ENCODE peak calls at places on chromosomes 12 and 14, in five cellular contexts. One of them, this sample, is unnamed.
A peak's percentile ranks its signal among the peaks of the same experiment; 100 is the strongest.

GRCh38 chr12:114425031-114425626 is 19.2 kb upstream of the TBX5 start:
- DNase-seq in HL-60: no peak
- DNase-seq in lower lobe of right lung: no peak
- DNase-seq in kidney: no peak
- DNase-seq in LNCaP clone FGC: no peak
- DNase-seq in this sample: no peak

GRCh38 chr12:77830502-77830901 is at the start of gene NAV3:
- DNase-seq in kidney: no peak
- DNase-seq in LNCaP clone FGC: no peak
- DNase-seq in HL-60: no peak
- DNase-seq in lower lobe of right lung: no peak
- DNase-seq in this sample: no peak

GRCh38 chr12:69389836-69390235 is 30.3 kb downstream of the YEATS4 start:
- DNase-seq in kidney: no peak
- DNase-seq in lower lobe of right lung: no peak
- DNase-seq in LNCaP clone FGC: no peak
- DNase-seq in HL-60: no peak
- DNase-seq in this sample: no peak

GRCh38 chr12:32515137-32515860 is 115.9 kb downstream of the FGD4 start:
- DNase-seq in LNCaP clone FGC: peak; percentile 6
- DNase-seq in kidney: no peak
- DNase-seq in HL-60: no peak
- DNase-seq in lower lobe of right lung: no peak
- DNase-seq in this sample: no peak

GRCh38 chr12:27493260-27493935 is 30.6 kb upstream of the PPFIBP1 start:
- DNase-seq in HL-60: no peak
- DNase-seq in kidney: no peak
- DNase-seq in LNCaP clone FGC: no peak
- DNase-seq in lower lobe of right lung: no peak
- DNase-seq in this sample: no peak

GRCh38 chr14:70415788-70416187 is 1.1 kb downstream of the SYNJ2BP start:
- DNase-seq in LNCaP clone FGC: no peak
- DNase-seq in lower lobe of right lung: no peak
- DNase-seq in HL-60: no peak
- DNase-seq in kidney: no peak
- DNase-seq in this sample: no peak

GRCh38 chr12:71665109-71665476 is 992 bp downstream of the THAP2 start:
- DNase-seq in HL-60: no peak
- DNase-seq in kidney: no peak
- DNase-seq in LNCaP clone FGC: no peak
- DNase-seq in lower lobe of right lung: no peak
- DNase-seq in this sample: no peak

GRCh38 chr12:31659087-31659942 is at the start of gene ETFBKMT:
- DNase-seq in LNCaP clone FGC: peak; percentile 91
- DNase-seq in HL-60: peak; percentile 89
- DNase-seq in lower lobe of right lung: peak; percentile 91
- DNase-seq in kidney: peak; percentile 96
- DNase-seq in this sample: peak; percentile 86

GRCh38 chr14:96224480-96225096 is 19.9 kb downstream of the BDKRB2 start:
- DNase-seq in kidney: no peak
- DNase-seq in HL-60: no peak
- DNase-seq in LNCaP clone FGC: no peak
- DNase-seq in lower lobe of right lung: no peak
- DNase-seq in this sample: no peak

GRCh38 chr14:32397871-32398640 is 69.0 kb downstream of the AKAP6 start:
- DNase-seq in LNCaP clone FGC: peak; percentile 89
- DNase-seq in lower lobe of right lung: no peak
- DNase-seq in kidney: no peak
- DNase-seq in HL-60: no peak
- DNase-seq in this sample: no peak

GRCh38 chr14:91364524-91365270 is 52.9 kb downstream of the CCDC88C start:
- DNase-seq in HL-60: no peak
- DNase-seq in lower lobe of right lung: no peak
- DNase-seq in LNCaP clone FGC: no peak
- DNase-seq in kidney: peak; percentile 46
- DNase-seq in this sample: no peak

GRCh38 chr12:6582196-6582595 is 14.1 kb upstream of the NOP2 start:
- DNase-seq in kidney: no peak
- DNase-seq in HL-60: no peak
- DNase-seq in LNCaP clone FGC: no peak
- DNase-seq in lower lobe of right lung: no peak
- DNase-seq in this sample: no peak

DNA sequence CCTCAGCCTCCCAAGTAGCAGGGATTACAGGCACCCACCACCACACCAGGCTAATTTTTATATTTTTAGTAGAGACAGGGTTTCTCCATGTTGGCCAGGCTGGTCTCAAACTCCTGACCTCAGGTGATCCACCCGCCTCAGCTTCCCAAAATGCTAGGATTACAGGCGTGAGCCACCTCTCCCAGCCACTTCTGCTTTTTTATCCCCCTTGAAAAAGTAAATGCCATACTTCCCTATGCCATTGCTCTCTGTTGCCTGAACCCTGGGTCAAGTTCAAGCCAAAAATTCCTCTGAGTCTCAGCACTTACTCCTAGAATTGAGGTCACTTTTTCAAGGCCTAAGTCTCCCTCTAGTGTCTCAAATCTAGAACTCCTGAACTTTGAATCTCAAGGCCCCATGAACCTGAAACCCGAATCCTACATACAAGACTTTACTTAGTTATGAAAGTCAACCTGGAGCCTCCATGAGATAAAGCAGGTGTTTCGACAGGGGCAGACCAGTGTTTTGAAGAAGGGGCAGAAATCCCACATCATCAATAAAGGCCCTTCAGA is 1.4 kb upstream of the APOBEC1 start:
- DNase-seq in HL-60: no peak
- DNase-seq in LNCaP clone FGC: no peak
- DNase-seq in lower lobe of right lung: no peak
- DNase-seq in kidney: no peak
- DNase-seq in this sample: no peak
- TF ChIP-seq CTCF in HL-60: no peak
- TF ChIP-seq CTCF in LNCaP clone FGC: peak; percentile 14
- TF ChIP-seq CTCF in lower lobe of right lung: no peak
- TF ChIP-seq CTCF in kidney: no peak
- TF ChIP-seq CTCF in this sample: peak; percentile 46

GRCh38 chr14:55271572-55272414 is 572 bp downstream of the FBXO34 start:
- DNase-seq in lower lobe of right lung: peak; percentile 82
- DNase-seq in HL-60: peak; percentile 82
- DNase-seq in LNCaP clone FGC: peak; percentile 41
- DNase-seq in kidney: peak; percentile 88
- DNase-seq in this sample: peak; percentile 96
- TF ChIP-seq CTCF in lower lobe of right lung: no peak
- TF ChIP-seq CTCF in HL-60: no peak
- TF ChIP-seq CTCF in LNCaP clone FGC: no peak
- TF ChIP-seq CTCF in kidney: no peak
- TF ChIP-seq CTCF in this sample: no peak

DNA sequence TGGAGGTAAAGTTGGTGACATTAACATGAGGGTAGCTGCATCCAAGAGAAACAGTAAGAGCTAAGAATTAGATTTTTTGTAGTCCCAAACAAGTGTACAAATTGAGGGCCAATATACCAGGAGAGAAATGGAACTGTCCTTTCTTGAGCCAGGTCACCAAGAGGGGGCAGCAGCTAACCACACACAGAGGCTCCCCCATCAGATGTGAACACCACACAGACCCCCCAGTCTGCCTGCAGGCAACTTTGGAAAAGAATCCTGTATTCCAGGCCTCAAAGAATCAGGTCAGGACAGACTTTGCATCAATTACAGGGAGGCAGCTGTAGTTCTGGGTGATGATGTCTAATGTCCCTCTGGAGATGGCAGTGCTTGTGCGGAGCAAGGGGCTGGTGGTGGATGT is 77.9 kb downstream of the SPTB start:
- DNase-seq in kidney: no peak
- DNase-seq in LNCaP clone FGC: no peak
- DNase-seq in lower lobe of right lung: no peak
- DNase-seq in HL-60: no peak
- DNase-seq in this sample: no peak
- TF ChIP-seq CTCF in kidney: peak; percentile 14
- TF ChIP-seq CTCF in LNCaP clone FGC: peak; percentile 36
- TF ChIP-seq CTCF in lower lobe of right lung: peak; percentile 20
- TF ChIP-seq CTCF in HL-60: no peak
- TF ChIP-seq CTCF in this sample: no peak

DNA sequence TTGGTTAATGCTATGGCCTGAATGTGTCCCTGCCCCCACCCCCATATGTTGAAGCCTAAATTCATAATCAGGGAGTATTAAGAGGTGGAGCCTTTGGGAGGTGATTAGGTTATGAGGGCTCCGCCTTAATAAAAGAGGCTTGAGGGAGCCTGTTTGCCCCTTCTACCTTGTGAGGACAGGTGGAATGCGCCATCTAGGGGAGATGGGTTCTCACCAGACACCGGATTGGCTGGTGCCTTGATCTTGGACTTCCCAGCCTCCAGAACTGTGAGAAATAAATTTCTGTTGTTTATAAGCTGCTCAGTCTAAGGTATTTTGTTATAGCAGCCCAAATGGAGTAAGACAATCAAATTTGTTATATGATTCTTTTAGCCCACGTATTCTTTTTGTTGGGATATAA is 148.3 kb downstream of the PTCSC3 start:
- DNase-seq in lower lobe of right lung: no peak
- DNase-seq in kidney: no peak
- DNase-seq in LNCaP clone FGC: no peak
- DNase-seq in HL-60: no peak
- DNase-seq in this sample: no peak
- TF ChIP-seq CTCF in lower lobe of right lung: no peak
- TF ChIP-seq CTCF in kidney: no peak
- TF ChIP-seq CTCF in LNCaP clone FGC: peak; percentile 54
- TF ChIP-seq CTCF in HL-60: no peak
- TF ChIP-seq CTCF in this sample: no peak

GRCh38 chr12:92573104-92573503 is 129.7 kb upstream of the PLEKHG7 start:
- DNase-seq in kidney: no peak
- DNase-seq in lower lobe of right lung: no peak
- DNase-seq in HL-60: no peak
- DNase-seq in LNCaP clone FGC: no peak
- DNase-seq in this sample: no peak

GRCh38 chr12:92571844-92572543 is 130.8 kb upstream of the PLEKHG7 start:
- DNase-seq in HL-60: no peak
- DNase-seq in lower lobe of right lung: no peak
- DNase-seq in kidney: no peak
- DNase-seq in LNCaP clone FGC: no peak
- DNase-seq in this sample: no peak

GRCh38 chr12:92571169-92571568 is 131.6 kb upstream of the PLEKHG7 start:
- DNase-seq in LNCaP clone FGC: no peak
- DNase-seq in lower lobe of right lung: no peak
- DNase-seq in HL-60: no peak
- DNase-seq in kidney: no peak
- DNase-seq in this sample: no peak

GRCh38 chr12:92574911-92575570 is 127.7 kb upstream of the PLEKHG7 start:
- DNase-seq in HL-60: no peak
- DNase-seq in LNCaP clone FGC: no peak
- DNase-seq in lower lobe of right lung: peak; percentile 49
- DNase-seq in kidney: no peak
- DNase-seq in this sample: no peak

GRCh38 chr12:92574046-92574783 is 128.6 kb upstream of the PLEKHG7 start:
- DNase-seq in lower lobe of right lung: no peak
- DNase-seq in LNCaP clone FGC: peak; percentile 22
- DNase-seq in HL-60: no peak
- DNase-seq in kidney: no peak
- DNase-seq in this sample: no peak
- TF ChIP-seq CTCF in lower lobe of right lung: no peak
- TF ChIP-seq CTCF in LNCaP clone FGC: peak; percentile 39
- TF ChIP-seq CTCF in HL-60: peak; percentile 2
- TF ChIP-seq CTCF in kidney: peak; percentile 27
- TF ChIP-seq CTCF in this sample: no peak

GRCh38 chr12:57323402-57323801 is 72.4 kb upstream of the STAC3 start:
- DNase-seq in HL-60: no peak
- DNase-seq in kidney: no peak
- DNase-seq in lower lobe of right lung: no peak
- DNase-seq in LNCaP clone FGC: peak; percentile 81
- DNase-seq in this sample: no peak
- TF ChIP-seq CTCF in HL-60: no peak
- TF ChIP-seq CTCF in kidney: no peak
- TF ChIP-seq CTCF in lower lobe of right lung: no peak
- TF ChIP-seq CTCF in LNCaP clone FGC: no peak
- TF ChIP-seq CTCF in this sample: no peak

GRCh38 chr14:102209224-102209966 is 69.7 kb downstream of the WDR20 start:
- DNase-seq in lower lobe of right lung: no peak
- DNase-seq in kidney: peak; percentile 90
- DNase-seq in LNCaP clone FGC: no peak
- DNase-seq in HL-60: no peak
- DNase-seq in this sample: peak; percentile 22
- TF ChIP-seq CTCF in lower lobe of right lung: no peak
- TF ChIP-seq CTCF in kidney: peak; percentile 49
- TF ChIP-seq CTCF in LNCaP clone FGC: no peak
- TF ChIP-seq CTCF in HL-60: no peak
- TF ChIP-seq CTCF in this sample: no peak

GRCh38 chr14:97443412-97443811 is 646.2 kb downstream of the VRK1 start:
- DNase-seq in HL-60: no peak
- DNase-seq in LNCaP clone FGC: no peak
- DNase-seq in kidney: no peak
- DNase-seq in lower lobe of right lung: no peak
- DNase-seq in this sample: no peak

GRCh38 chr14:97445367-97445766 is 648.2 kb downstream of the VRK1 start:
- DNase-seq in HL-60: no peak
- DNase-seq in LNCaP clone FGC: no peak
- DNase-seq in lower lobe of right lung: no peak
- DNase-seq in kidney: no peak
- DNase-seq in this sample: no peak

GRCh38 chr14:97442363-97442762 is 645.2 kb downstream of the VRK1 start:
- DNase-seq in kidney: no peak
- DNase-seq in LNCaP clone FGC: no peak
- DNase-seq in HL-60: no peak
- DNase-seq in lower lobe of right lung: no peak
- DNase-seq in this sample: no peak

GRCh38 chr14:97444248-97444647 is 647.1 kb downstream of the VRK1 start:
- DNase-seq in lower lobe of right lung: no peak
- DNase-seq in kidney: no peak
- DNase-seq in LNCaP clone FGC: no peak
- DNase-seq in HL-60: no peak
- DNase-seq in this sample: no peak

DNA sequence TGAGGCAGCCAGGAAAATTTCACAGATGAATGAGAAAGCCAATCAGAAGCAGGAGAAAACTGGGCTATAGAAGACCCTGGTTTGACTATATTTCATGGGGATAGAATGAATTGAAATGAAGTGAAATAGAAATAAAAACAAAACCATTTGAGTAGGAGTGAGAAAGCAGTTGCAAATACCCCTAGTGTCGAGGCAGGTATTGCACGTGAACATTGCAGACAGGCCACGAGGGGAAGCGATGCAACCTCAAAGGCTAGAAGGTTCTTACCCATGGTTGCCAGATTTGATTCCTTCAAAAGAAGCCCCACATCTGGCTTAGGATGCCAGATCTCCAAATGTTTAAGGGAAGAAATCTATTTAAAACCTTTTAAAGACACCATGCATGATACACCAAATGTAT is 648.9 kb downstream of the VRK1 start:
- DNase-seq in lower lobe of right lung: no peak
- DNase-seq in kidney: no peak
- DNase-seq in HL-60: no peak
- DNase-seq in LNCaP clone FGC: no peak
- DNase-seq in this sample: no peak
- TF ChIP-seq CTCF in lower lobe of right lung: no peak
- TF ChIP-seq CTCF in kidney: no peak
- TF ChIP-seq CTCF in HL-60: no peak
- TF ChIP-seq CTCF in LNCaP clone FGC: no peak
- TF ChIP-seq CTCF in this sample: no peak

This sample was measured in CD14-positive monocyte.